ENCODE peak calls at places on chromosomes 11 and 22, in nine cellular contexts. N is CD4-positive, alpha-beta T cell; A is T follicular helper cell; M is GM13977; I is CD8-positive, alpha-beta memory T cell; U is cardiac septum; Q is foreskin fibroblast; B is K562; F is aorta. R is an unnamed sample.

GRCh38 chr22:37601540-37602442 is 6.8 kb upstream of the GGA1 start:
- DNase-seq in N (no peak), A (no peak), M (no peak), I (no peak), U (no peak), Q (peak), B (peak), F (no peak), R (no peak)

GRCh38 chr11:107780775-107781174 is 68.9 kb upstream of the SLN start:
- DNase-seq in N (no peak), A (no peak), M (no peak), I (no peak), U (no peak), Q (no peak), B (no peak), F (no peak), R (no peak)

GRCh38 chr11:2393941-2394817 is 6.4 kb upstream of the TSSC4 start:
- DNase-seq in N (no peak), A (no peak), M (no peak), I (no peak), U (no peak), Q (no peak), B (no peak), F (no peak), R (no peak)

GRCh38 chr11:21811572-21811971 is 381.3 kb upstream of the ANO5 start:
- DNase-seq in N (no peak), A (no peak), M (no peak), I (no peak), U (no peak), Q (no peak), B (no peak), F (no peak), R (no peak)

GRCh38 chr11:83713701-83714100 is 427.5 kb upstream of the CCDC90B start:
- DNase-seq in N (no peak), A (no peak), M (no peak), I (no peak), U (no peak), Q (no peak), B (no peak), F (no peak), R (no peak)

GRCh38 chr11:65558785-65559509 is 788 bp upstream of the LTBP3 start:
- DNase-seq in N (no peak), A (no peak), M (no peak), I (no peak), U (no peak), Q (no peak), B (no peak), F (peak), R (no peak)

GRCh38 chr22:47160141-47160541 is 397.7 kb downstream of the TBC1D22A start:
- DNase-seq in N (no peak), A (no peak), M (no peak), I (no peak), U (no peak), Q (no peak), B (no peak), F (peak), R (no peak)

GRCh38 chr22:48496987-48497650 is 1330.6 kb downstream of the BRD1 start:
- DNase-seq in N (no peak), A (no peak), M (no peak), I (peak), U (no peak), Q (no peak), B (no peak), F (peak), R (peak)

GRCh38 chr22:27454807-27455450 is 346.6 kb downstream of the MN1 start:
- DNase-seq in N (no peak), A (no peak), M (no peak), I (no peak), U (no peak), Q (no peak), B (no peak), F (no peak), R (no peak)

GRCh38 chr11:108551653-108552462 is 41.7 kb downstream of the EXPH5 start:
- DNase-seq in N (no peak), A (no peak), M (no peak), I (no peak), U (no peak), Q (peak), B (peak), F (no peak), R (no peak)

GRCh38 chr11:26286472-26287066 is 45.4 kb upstream of the ANO3 start:
- DNase-seq in N (no peak), A (no peak), M (no peak), I (no peak), U (no peak), Q (peak), B (peak), F (no peak), R (no peak)

GRCh38 chr11:72189448-72190250 is 2.3 kb upstream of the FOLR1 start:
- DNase-seq in N (no peak), A (no peak), M (no peak), I (no peak), U (no peak), Q (no peak), B (no peak), F (no peak), R (no peak)

GRCh38 chr11:120306519-120307242 is 18.4 kb upstream of the TLCD5 start:
- DNase-seq in N (no peak), A (no peak), M (no peak), I (no peak), U (no peak), Q (peak), B (peak), F (peak), R (no peak)

GRCh38 chr11:48052183-48053040 is 72.1 kb downstream of the PTPRJ start:
- DNase-seq in N (no peak), A (no peak), M (no peak), I (no peak), U (no peak), Q (no peak), B (no peak), F (no peak), R (no peak)

GRCh38 chr11:121321614-121322243 is 29.2 kb downstream of the SC5D start:
- DNase-seq in N (no peak), A (no peak), M (peak), I (no peak), U (no peak), Q (no peak), B (peak), F (no peak), R (peak)

GRCh38 chr22:25497269-25497668 is 67.2 kb upstream of the GRK3 start:
- DNase-seq in N (no peak), A (no peak), M (no peak), I (no peak), U (no peak), Q (peak), B (no peak), F (no peak), R (no peak)

GRCh38 chr11:112817376-112817775 is 143.8 kb upstream of the NCAM1 start:
- DNase-seq in N (no peak), A (no peak), M (no peak), I (no peak), U (no peak), Q (no peak), B (no peak), F (no peak), R (no peak)

GRCh38 chr22:19376247-19376646 is 55.3 kb downstream of the HIRA start:
- DNase-seq in N (no peak), A (no peak), M (no peak), I (no peak), U (no peak), Q (no peak), B (no peak), F (no peak), R (no peak)

GRCh38 chr11:12079726-12080556 is 30.4 kb upstream of the MICAL2 start:
- DNase-seq in N (no peak), A (no peak), M (no peak), I (no peak), U (no peak), Q (peak), B (no peak), F (peak), R (no peak)

GRCh38 chr11:112016765-112017356 is 8.3 kb upstream of the DLAT start:
- DNase-seq in N (no peak), A (no peak), M (no peak), I (no peak), U (no peak), Q (peak), B (no peak), F (no peak), R (no peak)

GRCh38 chr11:128472128-128473110 is 114.9 kb downstream of the ETS1 start:
- DNase-seq in N (peak), A (no peak), M (peak), I (peak), U (no peak), Q (peak), B (no peak), F (no peak), R (no peak)

GRCh38 chr11:121722431-121723256 is 269.9 kb upstream of the SORL1-AS1 start:
- DNase-seq in N (no peak), A (no peak), M (peak), I (no peak), U (peak), Q (peak), B (no peak), F (peak), R (no peak)

GRCh38 chr22:20783844-20784723 is 10.2 kb downstream of the SERPIND1 start:
- DNase-seq in N (no peak), A (peak), M (peak), I (peak), U (no peak), Q (peak), B (peak), F (no peak), R (peak)

GRCh38 chr22:32849501-32849900 is 48.0 kb downstream of the TIMP3 start:
- DNase-seq in N (no peak), A (no peak), M (no peak), I (no peak), U (no peak), Q (no peak), B (no peak), F (no peak), R (no peak)

R was measured in naive thymus-derived CD8-positive, alpha-beta T cell.